ENCODE peak calls at places on chromosome 6, in six cellular contexts. S, H, L, V, T and Z are unnamed samples.

GRCh38 chr6:112338310-112338709 is 8.8 kb upstream of the RFPL4B start:
- DNase-seq in S (no peak), L (no peak), V (no peak), T (no peak), H (no peak), Z (no peak)

GRCh38 chr6:49464691-49465090 is 1.5 kb downstream of the CENPQ start:
- DNase-seq in S (no peak), V (no peak), H (no peak), T (no peak), L (no peak), Z (no peak)

GRCh38 chr6:123030292-123030691 is 34.3 kb downstream of the CLVS2 start:
- DNase-seq in S (no peak), L (no peak), V (no peak), T (no peak), H (no peak), Z (no peak)

GRCh38 chr6:43812850-43813584 is 43.0 kb downstream of the VEGFA start:
- DNase-seq in H (peak), T (no peak), V (no peak), S (peak), L (no peak), Z (no peak)

GRCh38 chr6:48567016-48567415 is 456.0 kb upstream of the PTCHD4 start:
- DNase-seq in S (no peak), V (no peak), L (no peak), H (no peak), T (no peak), Z (no peak)

GRCh38 chr6:157726892-157727628 is 96.0 kb upstream of the SNX9 start:
- DNase-seq in H (no peak), S (no peak), L (no peak), T (peak), V (no peak), Z (no peak)

GRCh38 chr6:48068326-48069191 is 42.4 kb downstream of the PTCHD4 start:
- DNase-seq in T (no peak), H (no peak), V (no peak), S (no peak), L (no peak), Z (no peak)

GRCh38 chr6:159252955-159253508 is 83.8 kb downstream of the FNDC1 start:
- DNase-seq in V (peak), S (peak), T (no peak), L (no peak), H (no peak), Z (no peak)

GRCh38 chr6:105902401-105903031 is 183.6 kb upstream of the PRDM1 start:
- DNase-seq in H (no peak), L (no peak), S (no peak), T (no peak), V (no peak), Z (no peak)

GRCh38 chr6:54112171-54112650 is 968 bp downstream of the MLIP start:
- DNase-seq in L (no peak), H (no peak), T (no peak), V (no peak), S (no peak), Z (no peak)

GRCh38 chr6:56820060-56820459 is 134.8 kb upstream of the BEND6 start:
- DNase-seq in S (no peak), L (no peak), T (no peak), V (no peak), H (no peak), Z (no peak)

GRCh38 chr6:28220164-28221133 is 4.6 kb upstream of the ZSCAN9 start:
- DNase-seq in L (no peak), H (no peak), V (peak), S (no peak), T (no peak), Z (no peak)

GRCh38 chr6:28225056-28225834 is at the start of gene ZSCAN9:
- DNase-seq in S (peak), T (peak), L (peak), H (peak), V (peak), Z (peak)

GRCh38 chr6:28226460-28226859 is 1.4 kb downstream of the ZSCAN9 start:
- DNase-seq in H (no peak), S (no peak), T (no peak), V (no peak), L (no peak), Z (no peak)

GRCh38 chr6:28218312-28219248 is 6.5 kb upstream of the ZSCAN9 start:
- DNase-seq in L (peak), T (peak), H (peak), V (peak), S (peak), Z (no peak)

DNA sequence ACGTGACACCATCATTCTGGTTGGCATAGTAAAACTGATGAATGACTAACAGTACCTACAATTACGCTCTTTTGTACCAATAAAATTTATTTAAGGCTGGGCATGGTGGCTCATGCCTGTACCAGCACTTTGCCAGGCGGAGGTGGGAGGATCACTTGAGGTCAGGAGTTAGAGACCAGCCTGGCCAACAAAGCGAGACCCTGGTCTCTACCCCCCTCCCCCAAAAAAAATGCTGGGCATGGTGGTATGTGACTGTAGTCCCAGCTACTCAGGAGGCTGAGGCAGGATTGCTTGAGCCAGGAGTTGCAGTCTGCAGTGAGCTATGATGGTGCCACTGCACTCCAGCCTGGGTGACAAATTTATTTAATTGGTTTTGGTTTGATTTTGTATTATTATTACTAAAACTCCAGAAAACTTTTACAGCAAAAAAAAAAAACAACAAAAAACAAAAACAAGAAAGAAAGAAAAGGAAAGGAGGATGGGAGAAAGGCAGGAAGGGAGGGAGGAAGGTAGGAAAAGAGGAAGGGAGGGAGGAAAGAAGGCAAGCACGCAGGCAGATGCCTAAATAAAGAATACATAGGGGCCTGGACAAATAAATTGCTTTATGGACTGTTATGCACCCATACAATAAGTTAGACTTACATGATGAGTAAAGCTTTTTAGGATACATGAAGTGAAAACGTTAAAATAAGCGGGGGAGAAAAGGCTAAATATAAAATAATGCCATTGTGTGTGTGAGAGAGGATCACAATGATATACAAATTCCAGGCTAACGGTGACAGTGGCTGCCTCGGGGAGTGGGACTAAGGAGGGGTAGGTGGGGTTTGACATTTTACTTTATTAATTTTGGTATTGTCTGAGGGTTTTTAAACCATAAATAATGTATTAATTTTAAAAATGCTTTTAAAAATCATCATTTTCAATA is 682 bp upstream of the ZSCAN9 start:
- DNase-seq in H (no peak), S (no peak), T (no peak), L (no peak), V (no peak), Z (no peak)
- H3K27ac ChIP-seq in H (peak), S (peak), T (peak), L (peak), V (peak), Z (peak)

DNA sequence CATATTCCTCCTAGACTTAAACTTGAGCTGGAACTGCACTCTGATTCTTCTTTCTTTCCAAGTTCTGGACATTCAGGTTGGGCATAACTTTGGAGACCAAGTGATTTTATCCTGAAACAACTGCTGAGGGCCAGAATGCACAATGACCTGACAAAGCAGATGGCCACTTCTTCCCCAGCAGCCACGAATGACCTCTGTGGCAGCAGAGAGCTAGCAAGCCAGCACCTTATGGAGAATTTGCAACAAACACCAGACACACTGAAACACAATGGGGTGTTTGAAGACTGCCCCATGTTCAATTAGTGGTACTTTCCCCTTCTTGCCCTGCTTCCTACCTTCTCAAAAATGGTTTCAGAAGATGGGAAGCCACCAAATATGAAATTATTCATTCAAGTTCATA is 4.2 kb upstream of the TENT5A start:
- DNase-seq in T (no peak), H (no peak), S (no peak), L (no peak), V (no peak), Z (no peak)
- H3K4me3 ChIP-seq in T (no peak), H (no peak), S (no peak), L (no peak), V (no peak), Z (no peak)

GRCh38 chr6:8100159-8100854 is 2.0 kb downstream of the EEF1E1 start:
- DNase-seq in V (peak), H (no peak), S (peak), T (no peak), L (no peak), Z (no peak)

GRCh38 chr6:8108031-8108660 is 5.8 kb upstream of the EEF1E1 start:
- DNase-seq in S (peak), H (no peak), V (peak), L (no peak), T (no peak), Z (no peak)

GRCh38 chr6:8108759-8109539 is 6.6 kb upstream of the EEF1E1 start:
- DNase-seq in L (no peak), T (no peak), H (no peak), V (no peak), S (no peak), Z (no peak)

GRCh38 chr6:8102122-8102958 is at the start of gene EEF1E1:
- DNase-seq in T (peak), H (peak), S (peak), L (peak), V (peak), Z (peak)

GRCh38 chr6:8103726-8104125 is 1.4 kb upstream of the EEF1E1 start:
- DNase-seq in T (no peak), S (no peak), V (no peak), L (no peak), H (no peak), Z (no peak)
- TF ChIP-seq CTCF in T (no peak), S (no peak), V (no peak), L (no peak), H (no peak), Z (no peak)

GRCh38 chr6:36947570-36948351 is 6.8 kb upstream of the PI16 start:
- DNase-seq in L (peak), V (peak), T (no peak), H (no peak), S (no peak), Z (no peak)
- H3K27ac ChIP-seq in L (peak), V (no peak), T (no peak), H (no peak), S (no peak), Z (no peak)

GRCh38 chr6:31446481-31446880 is 43.1 kb downstream of the MICA start:
- DNase-seq in L (no peak), S (no peak), H (no peak), V (no peak), T (no peak), Z (no peak)

GRCh38 chr6:31438677-31439076 is 35.3 kb downstream of the MICA start:
- DNase-seq in L (no peak), T (no peak), S (no peak), V (no peak), H (no peak), Z (no peak)

GRCh38 chr6:31438222-31438621 is 34.8 kb downstream of the MICA start:
- DNase-seq in V (no peak), T (no peak), S (no peak), H (no peak), L (no peak), Z (no peak)

GRCh38 chr6:31441368-31442267 is 38.2 kb downstream of the MICA start:
- DNase-seq in V (peak), H (peak), L (peak), T (peak), S (peak), Z (peak)
- H3K4me3 ChIP-seq in V (no peak), H (no peak), L (no peak), T (peak), S (peak), Z (peak)